ENCODE peak calls at places on chromosomes 12 and 14, in four cellular contexts. R is left ventricle myocardium inferior, N is stomach, O is astrocyte of the spinal cord. I is an unnamed sample.

GRCh38 chr12:29113101-29113500 is 36.0 kb upstream of the FAR2 start:
- DNase-seq in O (no peak), N (no peak), R (no peak), I (no peak)

GRCh38 chr12:132285991-132286681 is 43.3 kb downstream of the GALNT9 start:
- DNase-seq in O (peak), R (peak), N (peak), I (peak)

GRCh38 chr14:79278798-79279644 is 932.3 kb downstream of the DIO2 start:
- DNase-seq in N (peak), O (peak), R (peak), I (peak)

GRCh38 chr14:98906123-98906995 is 365.6 kb downstream of the BCL11B start:
- DNase-seq in O (peak), R (no peak), N (no peak), I (peak)

GRCh38 chr12:47757360-47757839 is 1.3 kb downstream of the RAPGEF3 start:
- DNase-seq in R (no peak), N (no peak), O (no peak), I (no peak)

GRCh38 chr12:109735051-109735521 is 21.5 kb downstream of the FAM222A start:
- DNase-seq in N (peak), R (peak), O (no peak), I (no peak)

GRCh38 chr12:17134315-17134714 is 528.4 kb upstream of the LMO3 start:
- DNase-seq in O (no peak), R (no peak), N (no peak), I (peak)

GRCh38 chr12:14774944-14775651 is 28.2 kb downstream of the WBP11 start:
- DNase-seq in N (peak), R (peak), O (peak), I (peak)

GRCh38 chr12:26878661-26879119 is 45.7 kb upstream of the ITPR2 start:
- DNase-seq in N (peak), O (peak), R (peak), I (peak)

GRCh38 chr12:61291647-61292046 is 968.6 kb upstream of the USP15 start:
- DNase-seq in O (peak), N (no peak), R (no peak), I (no peak)

GRCh38 chr12:116389990-116390655 is 112.6 kb upstream of the MED13L start:
- DNase-seq in R (no peak), N (no peak), O (peak), I (no peak)

GRCh38 chr14:36373982-36374673 is 53.7 kb upstream of the MBIP start:
- DNase-seq in O (peak), N (peak), R (peak), I (peak)

GRCh38 chr12:121543786-121544185 is 37.0 kb downstream of the KDM2B start:
- DNase-seq in O (no peak), R (no peak), N (no peak), I (no peak)

GRCh38 chr12:1217191-1217949 is 226.3 kb downstream of the ERC1 start:
- DNase-seq in O (peak), N (no peak), R (no peak), I (peak)

GRCh38 chr12:67519824-67520433 is 128.6 kb upstream of the DYRK2 start:
- DNase-seq in R (no peak), O (no peak), N (no peak), I (no peak)

GRCh38 chr12:47870175-47870781 is 34.5 kb downstream of the VDR start:
- DNase-seq in O (no peak), N (peak), R (peak), I (peak)

GRCh38 chr14:99703381-99703780 is 19.3 kb downstream of the CYP46A1 start:
- DNase-seq in O (no peak), R (no peak), N (no peak), I (no peak)

GRCh38 chr14:71833476-71833875 is 98.8 kb upstream of the RGS6 start:
- DNase-seq in N (no peak), O (no peak), R (no peak), I (peak)

GRCh38 chr12:20289512-20289911 is 78.8 kb upstream of the PDE3A start:
- DNase-seq in N (no peak), O (no peak), R (no peak), I (no peak)

GRCh38 chr12:40078201-40078730 is 27.6 kb downstream of the SLC2A13 start:
- DNase-seq in N (no peak), O (no peak), R (no peak), I (no peak)

GRCh38 chr12:21065845-21066244 is 65.1 kb upstream of the SLCO1B1 start:
- DNase-seq in O (peak), N (no peak), R (no peak), I (no peak)

GRCh38 chr12:38544357-38545066 is 227.9 kb downstream of the ALG10B start:
- DNase-seq in N (no peak), O (no peak), R (no peak), I (no peak)

GRCh38 chr12:131116437-131117117 is 162.9 kb downstream of the ADGRD1 start:
- DNase-seq in N (no peak), R (no peak), O (no peak), I (no peak)

GRCh38 chr12:93896427-93896826 is 219.3 kb downstream of the CRADD start:
- DNase-seq in O (no peak), R (no peak), N (no peak), I (no peak)

GRCh38 chr14:96260341-96260821 is 4.4 kb downstream of the BDKRB1 start:
- DNase-seq in N (no peak), O (no peak), R (no peak), I (no peak)

GRCh38 chr12:39972119-39972518 is 133.8 kb downstream of the SLC2A13 start:
- DNase-seq in R (no peak), O (no peak), N (no peak), I (no peak)

GRCh38 chr12:133221241-133221640 is 14.4 kb downstream of the ANHX start:
- DNase-seq in R (no peak), O (no peak), N (no peak), I (no peak)

GRCh38 chr12:11697670-11698387 is 48.4 kb downstream of the ETV6 start:
- DNase-seq in R (no peak), N (no peak), O (peak), I (no peak)

GRCh38 chr12:92108651-92109050 is 37.0 kb downstream of the BTG1 start:
- DNase-seq in O (peak), N (no peak), R (no peak), I (no peak)

GRCh38 chr12:96308881-96309280 is 91.4 kb downstream of the CDK17 start:
- DNase-seq in N (no peak), O (peak), R (no peak), I (no peak)

GRCh38 chr12:121038861-121039654 is at the start of gene OASL:
- DNase-seq in R (no peak), N (peak), O (no peak), I (peak)

GRCh38 chr14:105375635-105376057 is 22.7 kb upstream of the TEX22 start:
- DNase-seq in R (no peak), O (no peak), N (no peak), I (no peak)

GRCh38 chr14:31297701-31298344 is 90.2 kb upstream of the HECTD1 start:
- DNase-seq in R (no peak), O (peak), N (no peak), I (no peak)

GRCh38 chr14:105364100-105364708 is 34.1 kb upstream of the TEX22 start:
- DNase-seq in O (no peak), R (peak), N (peak), I (no peak)

GRCh38 chr12:112716099-112717093 is 75.2 kb upstream of the RPH3A start:
- DNase-seq in O (no peak), R (no peak), N (no peak), I (peak)

GRCh38 chr14:22837750-22838538 is 1.6 kb downstream of the MMP14 start:
- DNase-seq in N (no peak), R (peak), O (peak), I (peak)

GRCh38 chr14:22838631-22839041 is 2.3 kb downstream of the MMP14 start:
- DNase-seq in N (no peak), R (no peak), O (peak), I (no peak)

GRCh38 chr14:22837059-22837749 is 819 bp downstream of the MMP14 start:
- DNase-seq in O (peak), R (peak), N (peak), I (peak)

GRCh38 chr14:22835505-22835904 is 880 bp upstream of the MMP14 start:
- DNase-seq in R (no peak), N (no peak), O (no peak), I (no peak)

GRCh38 chr14:22836301-22837058 is at the start of gene MMP14:
- DNase-seq in N (peak), R (peak), O (peak), I (peak)
- H3K4me3 ChIP-seq in N (peak), R (peak), O (peak), I (peak)

GRCh38 chr12:103956515-103957027 is 9.1 kb upstream of the TDG start:
- DNase-seq in N (no peak), O (no peak), R (no peak), I (no peak)
- H3K4me3 ChIP-seq in N (peak), O (peak), R (peak), I (peak)

GRCh38 chr12:51953925-51954324 is 2.4 kb downstream of the ACVR1B start:
- DNase-seq in R (no peak), N (no peak), O (no peak), I (no peak)
- H3K4me3 ChIP-seq in R (peak), N (peak), O (no peak), I (no peak)

GRCh38 chr12:52007982-52008510 is 1.3 kb downstream of the TAMALIN start:
- DNase-seq in O (no peak), N (no peak), R (no peak), I (no peak)
- H3K4me3 ChIP-seq in O (peak), N (peak), R (peak), I (no peak)

DNA sequence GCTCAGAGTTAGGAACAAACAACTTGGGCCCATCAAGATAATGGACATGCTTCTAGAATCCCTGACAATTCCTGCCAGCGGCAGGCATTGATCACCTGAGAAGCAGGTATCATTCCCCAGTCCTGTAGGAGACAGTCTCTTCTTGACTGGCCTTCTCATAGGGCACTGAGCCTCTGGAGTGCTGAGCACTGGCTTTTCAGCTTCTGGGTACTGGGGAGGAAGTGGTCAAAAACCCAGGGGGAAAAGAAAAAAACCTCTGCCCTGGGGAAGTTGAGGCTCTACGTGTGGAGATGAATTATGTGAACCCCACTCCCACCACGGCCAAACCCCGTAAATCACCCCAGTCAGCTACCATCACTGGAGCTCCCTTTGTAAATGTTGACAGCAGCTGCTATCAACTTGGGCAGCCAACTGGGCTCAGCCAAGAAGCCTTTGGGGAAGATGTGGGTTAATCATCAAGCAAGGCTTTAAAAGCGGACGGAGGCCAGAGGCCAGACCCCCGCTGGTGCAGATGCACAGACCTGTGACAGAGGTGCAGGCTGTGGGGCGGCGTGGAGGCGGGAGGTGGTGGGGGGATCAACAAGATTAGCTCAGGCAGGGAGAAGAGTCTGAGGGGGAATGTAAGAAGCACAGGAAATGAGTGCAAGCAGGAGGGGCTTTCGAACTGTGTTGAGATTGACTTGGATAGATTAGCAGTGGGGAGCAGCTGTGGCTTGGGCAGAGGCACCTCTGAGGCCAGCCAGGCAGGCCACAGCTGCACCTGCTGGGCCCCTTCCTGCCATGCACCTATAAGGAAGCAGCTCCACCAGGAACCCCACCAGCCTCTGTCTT is 105.4 kb upstream of the HIF1A start:
- DNase-seq in N (no peak), R (no peak), O (no peak), I (no peak)
- H3K4me3 ChIP-seq in N (no peak), R (no peak), O (no peak), I (no peak)

GRCh38 chr14:32426596-32427408 is 97.7 kb downstream of the AKAP6 start:
- DNase-seq in N (no peak), R (no peak), O (no peak), I (no peak)
- H3K4me3 ChIP-seq in N (no peak), R (peak), O (no peak), I (no peak)

GRCh38 chr12:57893460-57894353 is 47.2 kb upstream of the CTDSP2 start:
- DNase-seq in R (peak), O (peak), N (peak), I (peak)

GRCh38 chr12:57896437-57897201 is 44.7 kb upstream of the ATP23 start:
- DNase-seq in N (peak), R (peak), O (peak), I (peak)

GRCh38 chr12:57894577-57895292 is 46.6 kb upstream of the ATP23 start:
- DNase-seq in R (no peak), O (peak), N (no peak), I (no peak)

GRCh38 chr12:57896139-57896436 is 45.3 kb upstream of the ATP23 start:
- DNase-seq in R (no peak), O (peak), N (no peak), I (no peak)

DNA sequence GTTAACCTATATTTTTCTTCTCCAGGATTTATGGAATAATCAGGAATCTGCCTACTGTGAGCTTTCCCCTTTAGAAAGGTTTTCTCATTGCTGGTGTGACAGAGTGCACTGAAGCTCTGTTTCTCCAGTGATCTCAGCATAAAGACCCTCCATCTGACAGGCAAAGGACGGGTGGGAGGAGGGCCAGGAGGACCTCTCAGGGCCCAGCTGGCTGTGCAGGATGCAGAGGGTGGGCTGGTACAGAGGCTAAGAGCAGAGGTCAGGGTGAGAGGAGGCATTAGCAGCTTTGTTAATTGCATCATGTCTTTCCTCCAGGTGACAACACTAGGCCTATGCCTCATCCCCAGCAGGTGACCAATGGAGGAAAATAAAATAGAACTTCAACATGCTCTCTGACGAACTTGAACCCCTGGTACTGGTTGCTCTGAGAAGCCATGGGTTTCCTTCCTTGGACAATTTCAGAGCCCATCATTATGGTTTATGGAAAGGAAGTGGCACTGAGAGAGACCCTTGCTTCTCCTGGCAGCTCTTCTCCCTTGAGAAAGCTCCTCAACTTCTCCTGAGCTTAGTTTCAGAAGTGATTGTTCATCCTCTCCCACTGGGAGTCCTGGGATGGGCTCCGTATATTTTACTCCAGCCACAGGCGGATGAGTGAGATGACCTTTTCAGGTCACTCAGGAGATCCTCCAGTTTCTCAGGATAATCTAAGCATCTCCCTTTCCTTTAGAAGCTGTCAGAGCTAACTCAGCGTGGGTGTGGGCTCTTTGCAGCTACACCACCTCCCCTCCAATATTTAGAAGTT is 45.8 kb upstream of the ATP23 start:
- DNase-seq in R (no peak), N (no peak), O (peak), I (no peak)
- H3K4me3 ChIP-seq in R (peak), N (peak), O (no peak), I (no peak)

DNA sequence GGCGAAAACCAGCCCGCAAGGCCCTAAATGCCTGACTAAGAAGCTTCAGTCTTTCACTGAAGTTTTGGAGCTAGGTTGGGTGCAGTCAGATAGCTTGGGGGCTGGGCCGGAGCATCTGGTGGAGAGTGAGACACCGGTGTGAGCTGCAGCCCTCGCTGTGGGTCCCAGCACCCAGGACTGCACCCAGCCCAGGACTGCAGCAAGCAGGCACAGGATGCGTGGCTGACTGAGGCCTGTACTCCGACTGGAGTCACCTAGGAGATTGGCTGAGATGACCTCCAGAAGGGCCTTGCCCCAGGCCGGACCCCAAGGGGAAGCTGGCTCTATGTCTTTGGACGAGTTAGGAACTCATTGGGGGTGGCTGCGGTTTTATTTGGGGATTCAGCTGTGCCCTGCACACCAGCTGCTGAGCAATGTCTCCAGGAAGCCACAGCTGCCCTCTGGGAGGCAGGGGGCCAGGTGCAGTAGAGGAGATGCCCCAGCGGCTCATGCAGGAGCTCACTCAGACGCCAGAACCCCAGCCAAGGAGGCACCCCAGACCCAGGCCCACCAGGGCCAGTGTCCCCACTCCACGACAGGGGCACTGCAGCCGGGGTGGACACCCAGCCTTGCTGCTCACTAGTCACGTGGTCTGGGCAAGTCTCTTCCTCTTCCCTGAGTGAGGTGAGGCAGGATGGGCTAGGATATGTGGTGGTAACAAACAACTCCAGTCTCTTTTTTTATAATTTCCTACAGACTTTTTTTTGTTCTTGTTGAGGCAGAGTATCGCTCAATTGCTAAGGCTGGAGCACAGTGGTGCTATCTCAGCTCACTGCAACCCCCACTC is 31.8 kb upstream of the RCOR1 start:
- DNase-seq in R (no peak), N (no peak), O (no peak), I (no peak)
- H3K4me3 ChIP-seq in R (no peak), N (no peak), O (no peak), I (no peak)